ENCODE peak calls at places on chromosomes 6 and 20, in seven cellular contexts. C is neural progenitor cell; M is right atrium auricular region; H is CD4-positive, CD25-positive, alpha-beta regulatory T cell; X is AG10803; F is naive thymus-derived CD4-positive, alpha-beta T cell; J is mucosa of descending colon. Y is an unnamed sample.

GRCh38 chr20:64106435-64106961 is 867 bp downstream of the NPBWR2 start:
- DNase-seq in J (no peak), F (no peak), M (no peak), C (no peak), H (no peak), X (no peak), Y (no peak)

GRCh38 chr20:46088409-46089075 is 1.2 kb downstream of the NCOA5 start:
- DNase-seq in F (no peak), X (peak; percentile 29), H (peak; percentile 4), C (peak; percentile 26), J (no peak), M (no peak), Y (no peak)

GRCh38 chr20:53643031-53643832 is 49.6 kb upstream of the ZNF217 start:
- DNase-seq in H (peak; percentile 64), J (peak; percentile 74), X (peak; percentile 80), M (no peak), F (peak; percentile 73), C (no peak), Y (peak; percentile 67)

GRCh38 chr20:4985658-4986057 is 15.7 kb downstream of the SLC23A2 start:
- DNase-seq in C (no peak), X (peak; percentile 70), J (no peak), H (no peak), F (no peak), M (no peak), Y (peak; percentile 50)

GRCh38 chr6:126103993-126104392 is 117.7 kb downstream of the TRMT11 start:
- DNase-seq in C (no peak), F (no peak), X (no peak), H (no peak), M (no peak), J (no peak), Y (no peak)

GRCh38 chr6:44388876-44389275 is 1.4 kb downstream of the CDC5L start:
- DNase-seq in C (no peak), H (no peak), J (no peak), X (no peak), F (no peak), M (no peak), Y (no peak)

GRCh38 chr20:22795897-22796296 is 211.5 kb upstream of the FOXA2 start:
- DNase-seq in H (no peak), F (no peak), X (peak; percentile 95), M (peak; percentile 84), C (peak; percentile 40), J (peak; percentile 34), Y (no peak)

GRCh38 chr6:39191236-39191930 is 37.9 kb downstream of the KCNK5 start:
- DNase-seq in F (no peak), C (no peak), J (no peak), H (no peak), M (no peak), X (no peak), Y (no peak)

GRCh38 chr6:16511723-16512584 is 249.3 kb downstream of the ATXN1 start:
- DNase-seq in C (no peak), J (peak; percentile 54), X (no peak), H (peak; percentile 63), F (peak; percentile 27), M (no peak), Y (peak; percentile 41)

GRCh38 chr20:327946-328563 is 2.7 kb downstream of the SOX12 start:
- DNase-seq in J (no peak), H (no peak), M (no peak), C (no peak), F (no peak), X (peak; percentile 33), Y (no peak)

GRCh38 chr6:119110601-119111548 is 32.4 kb upstream of the FAM184A start:
- DNase-seq in F (peak; percentile 68), J (peak; percentile 76), H (peak; percentile 73), C (peak; percentile 36), X (peak; percentile 52), M (no peak), Y (no peak)

GRCh38 chr6:35089935-35090505 is 51.1 kb downstream of the TCP11 start:
- DNase-seq in H (no peak), X (peak; percentile 92), C (no peak), F (no peak), M (no peak), J (no peak), Y (no peak)

GRCh38 chr20:17024513-17025105 is 202.2 kb upstream of the PCSK2 start:
- DNase-seq in C (peak; percentile 58), F (no peak), X (peak; percentile 61), M (no peak), J (no peak), H (no peak), Y (no peak)

GRCh38 chr20:38875170-38875993 is 50.8 kb upstream of the FAM83D start:
- DNase-seq in F (peak; percentile 53), M (no peak), X (no peak), J (peak; percentile 57), C (no peak), H (peak; percentile 66), Y (peak; percentile 88)

GRCh38 chr6:7673063-7673536 is 52.8 kb upstream of the BMP6 start:
- DNase-seq in M (peak; percentile 63), F (no peak), X (peak; percentile 59), H (no peak), C (peak; percentile 81), J (peak; percentile 65), Y (peak; percentile 21)

DNA sequence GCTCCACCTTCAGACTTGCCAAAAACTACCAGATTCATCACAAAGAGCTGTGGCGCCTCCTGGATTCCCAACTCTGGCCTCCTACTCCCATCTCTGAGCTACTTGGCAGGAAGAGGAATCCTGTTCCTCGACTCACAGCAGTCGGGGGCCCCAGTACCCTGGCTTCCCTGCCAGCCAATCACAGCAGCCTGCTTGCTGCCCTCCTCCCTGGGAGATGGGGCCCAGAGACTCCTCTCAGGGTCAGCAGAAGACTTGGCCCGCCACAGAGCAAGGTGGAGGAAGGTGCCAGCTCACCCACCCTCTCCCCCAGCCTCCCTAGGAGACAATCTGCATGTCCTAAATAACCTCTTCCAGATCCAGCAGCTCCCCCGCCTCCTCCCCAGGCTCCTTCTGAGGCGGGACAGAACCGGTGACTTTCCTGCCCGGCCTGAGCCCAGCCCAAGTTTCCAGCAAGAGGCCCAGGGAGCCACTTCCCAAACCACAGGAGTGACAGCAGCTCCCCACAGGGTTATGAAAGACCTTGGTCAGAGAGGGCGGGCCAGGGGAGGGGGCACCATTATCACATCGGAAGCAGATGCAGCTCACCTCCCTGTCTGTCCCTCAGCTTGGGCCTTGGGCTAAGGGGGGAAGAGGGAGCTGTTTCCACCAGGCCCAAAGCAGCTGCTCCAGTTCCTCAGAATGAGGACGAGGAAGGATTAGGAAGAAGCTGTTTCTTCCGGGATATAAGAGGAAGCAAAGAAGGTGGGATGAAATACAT is 2.3 kb downstream of the CCND3 start:
- DNase-seq in F (no peak), J (peak; percentile 29), C (peak; percentile 50), X (peak; percentile 62), H (no peak), M (peak; percentile 76), Y (no peak)
- H3K4me3 ChIP-seq in F (peak overlapping the region; percentile 68), J (no peak overlapping the region), C (peak overlapping the region; percentile 69), X (peak overlapping the region; percentile 97), H (peak overlapping the region; percentile 75), M (no peak overlapping the region), Y (peak overlapping the region; percentile 96)

GRCh38 chr6:2230659-2231277 is 14.6 kb downstream of the GMDS start:
- DNase-seq in F (no peak), M (no peak), H (no peak), J (no peak), X (no peak), C (no peak), Y (no peak)
- H3K4me3 ChIP-seq in F (no peak overlapping the region), M (no peak overlapping the region), H (no peak overlapping the region), J (no peak overlapping the region), X (no peak overlapping the region), C (no peak overlapping the region), Y (no peak overlapping the region)

GRCh38 chr6:73586416-73586974 is 65.7 kb upstream of the EEF1A1 start:
- DNase-seq in C (no peak), M (no peak), F (no peak), X (peak; percentile 45), J (no peak), H (no peak), Y (no peak)

GRCh38 chr6:73581293-73581692 is 60.5 kb upstream of the EEF1A1 start:
- DNase-seq in J (no peak), F (no peak), C (no peak), X (no peak), H (no peak), M (no peak), Y (no peak)

GRCh38 chr6:73579851-73580246 is 59.0 kb upstream of the EEF1A1 start:
- DNase-seq in X (peak; percentile 97), M (no peak), J (peak; percentile 32), H (no peak), F (no peak), C (no peak), Y (no peak)

GRCh38 chr6:73580247-73581149 is 59.7 kb upstream of the EEF1A1 start:
- DNase-seq in X (peak; percentile 99), C (peak; percentile 94), M (peak; percentile 92), F (peak; percentile 9), J (peak; percentile 68), H (peak; percentile 36), Y (peak; percentile 83)

DNA sequence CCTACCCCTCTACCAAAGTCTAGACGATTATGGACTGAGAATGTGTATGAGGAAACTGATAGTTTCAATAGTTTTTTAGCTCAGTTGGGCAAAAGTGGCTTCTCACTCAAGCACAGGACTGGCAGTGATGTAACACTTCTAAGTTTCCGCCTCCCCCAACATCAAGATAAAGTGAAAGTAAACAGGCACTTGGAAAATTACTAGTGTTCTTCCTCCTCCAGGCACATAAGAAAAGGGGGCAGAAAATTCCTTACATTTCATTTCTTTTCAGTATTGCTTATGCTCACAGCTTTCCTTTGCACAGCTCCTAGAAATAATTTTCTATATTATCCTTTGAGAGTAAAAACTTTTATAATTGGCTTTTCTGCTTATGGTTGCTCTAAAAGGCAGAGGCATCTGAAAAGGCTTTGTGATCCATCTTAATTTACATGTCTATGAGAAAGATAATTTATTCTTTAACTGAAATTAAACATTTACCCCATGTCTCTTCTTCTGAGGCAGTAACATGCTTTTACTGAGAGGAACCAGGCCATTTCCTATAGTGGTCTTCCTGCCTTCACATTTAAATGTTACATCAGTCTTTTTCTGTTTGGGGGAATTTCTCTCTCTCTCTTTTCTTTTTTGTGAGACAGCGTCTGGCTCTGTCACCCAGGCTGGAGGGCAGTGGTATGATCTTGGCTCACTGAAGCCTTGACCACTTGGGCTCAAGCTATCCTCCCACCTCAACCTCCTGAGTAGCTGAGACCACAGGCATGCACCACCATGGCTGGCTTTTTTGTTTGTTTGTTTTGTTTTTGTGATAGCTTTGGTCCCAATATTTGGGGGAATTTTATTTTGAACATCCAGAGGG is 65.0 kb upstream of the EEF1A1 start:
- DNase-seq in H (peak; percentile 64), F (peak; percentile 63), M (no peak), X (peak; percentile 77), J (peak; percentile 77), C (no peak), Y (peak; percentile 50)
- H3K4me3 ChIP-seq in H (peak overlapping the region; percentile 90), F (peak overlapping the region; percentile 51), M (peak overlapping the region; percentile 2), X (peak overlapping the region; percentile 42), J (peak overlapping the region; percentile 6), C (no peak overlapping the region), Y (peak overlapping the region; percentile 26)

DNA sequence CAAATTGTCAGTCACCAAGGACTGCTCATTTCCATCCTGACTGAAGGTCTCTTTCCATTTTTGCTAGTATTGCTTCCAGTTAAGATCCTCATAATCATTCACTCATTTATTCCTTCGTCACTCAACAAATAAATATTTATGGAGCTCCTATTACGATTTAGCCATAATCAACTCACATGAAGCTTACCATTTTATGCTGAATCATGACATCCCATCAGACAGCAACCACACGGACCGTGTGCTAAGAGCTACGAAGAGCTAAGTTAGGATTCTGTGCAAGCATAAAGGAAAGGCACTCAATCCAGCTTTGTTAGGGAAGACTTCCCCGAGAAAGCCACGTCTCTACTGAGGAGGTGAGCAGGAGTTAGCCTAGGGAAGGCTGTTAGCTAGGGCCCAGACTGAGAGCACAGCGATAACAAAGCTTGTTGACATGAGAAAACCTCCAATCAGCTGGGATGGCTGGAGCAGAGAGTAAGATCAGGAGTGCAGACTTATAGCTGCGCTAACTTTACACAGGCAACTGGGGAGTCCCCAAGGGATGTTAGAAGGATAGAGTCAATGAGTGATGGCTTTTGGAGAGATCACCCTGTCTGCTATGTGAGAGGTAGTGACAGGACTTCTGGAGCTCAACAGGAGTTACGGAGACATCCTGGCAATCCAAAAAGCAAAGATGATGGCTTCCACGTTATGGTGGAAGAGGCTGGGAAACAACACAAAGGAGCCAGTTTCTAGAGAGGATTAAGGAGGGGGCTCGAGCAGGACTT is 2.6 kb upstream of the GID8 start:
- DNase-seq in X (no peak), M (no peak), J (no peak), F (no peak), C (no peak), H (no peak), Y (no peak)
- H3K4me3 ChIP-seq in X (no peak overlapping the region), M (no peak overlapping the region), J (no peak overlapping the region), F (no peak overlapping the region), C (peak overlapping the region; percentile 81), H (peak overlapping the region; percentile 27), Y (no peak overlapping the region)